ENCODE peak calls at places on chromosomes 5 and 9, in ten cellular contexts. Z, R, J, I, H, G, N, W, O and A are unnamed samples.

GRCh38 chr9:33794560-33794959 is 801 bp upstream of the PRSS3 start:
- DNase-seq in R (no peak), O (no peak), I (no peak), H (no peak), G (no peak), W (no peak), Z (no peak), J (no peak), N (no peak), A (no peak)

GRCh38 chr5:6705088-6705487 is 8.1 kb upstream of the TENT4A start:
- DNase-seq in J (no peak), R (no peak), N (no peak), H (no peak), G (no peak), I (no peak), Z (no peak), O (no peak), W (no peak), A (peak)

GRCh38 chr5:132498152-132498551 is 7.6 kb upstream of the IRF1 start:
- DNase-seq in Z (peak), O (no peak), N (no peak), W (no peak), I (peak), G (no peak), H (no peak), J (peak), R (no peak), A (peak)

GRCh38 chr5:34684281-34684979 is 28.3 kb downstream of the RAI14 start:
- DNase-seq in N (no peak), G (no peak), Z (no peak), H (no peak), R (no peak), W (no peak), J (no peak), O (peak), I (no peak), A (no peak)

GRCh38 chr9:4386819-4387218 is 87.0 kb upstream of the GLIS3 start:
- DNase-seq in J (no peak), Z (no peak), W (no peak), I (no peak), G (no peak), O (peak), H (no peak), N (no peak), R (no peak), A (no peak)

GRCh38 chr9:116482740-116483139 is 204.4 kb upstream of the TRIM32 start:
- DNase-seq in H (no peak), G (no peak), W (no peak), I (no peak), N (no peak), J (no peak), R (no peak), O (peak), Z (no peak), A (no peak)

GRCh38 chr5:33300209-33300742 is 140.5 kb upstream of the TARS1 start:
- DNase-seq in I (no peak), J (no peak), W (no peak), H (no peak), Z (no peak), N (no peak), R (no peak), O (no peak), G (no peak), A (no peak)

GRCh38 chr9:125550216-125550614 is 156.8 kb downstream of the MAPKAP1 start:
- DNase-seq in H (no peak), J (no peak), W (no peak), Z (no peak), I (no peak), N (no peak), G (no peak), O (no peak), R (no peak), A (no peak)

GRCh38 chr9:136848393-136849037 is 694 bp upstream of the PHPT1 start:
- DNase-seq in Z (no peak), N (peak), H (no peak), G (no peak), J (peak), R (peak), I (no peak), W (peak), O (peak), A (no peak)

GRCh38 chr5:98415663-98416062 is 357.8 kb upstream of the RGMB start:
- DNase-seq in J (no peak), O (no peak), N (no peak), G (no peak), H (no peak), I (no peak), R (no peak), Z (no peak), W (no peak), A (no peak)

GRCh38 chr9:124437086-124437485 is 13.2 kb upstream of the ADGRD2 start:
- DNase-seq in W (no peak), H (no peak), O (no peak), N (no peak), I (no peak), G (no peak), J (no peak), Z (peak), R (no peak), A (no peak)

GRCh38 chr5:177602458-177602830 is 2.5 kb downstream of the B4GALT7 start:
- DNase-seq in H (no peak), Z (no peak), W (no peak), R (no peak), O (no peak), G (no peak), J (no peak), I (no peak), N (no peak), A (no peak)

GRCh38 chr5:175684931-175685330 is 27.1 kb downstream of the HRH2 start:
- DNase-seq in R (no peak), O (no peak), I (no peak), W (no peak), N (no peak), J (no peak), G (no peak), Z (peak), H (no peak), A (no peak)

GRCh38 chr5:132807163-132807838 is 5.8 kb upstream of the SOWAHA start:
- DNase-seq in G (no peak), H (no peak), N (peak), O (peak), I (no peak), J (peak), W (no peak), R (no peak), Z (peak), A (no peak)

GRCh38 chr5:137209232-137209810 is 289.8 kb downstream of the SPOCK1 start:
- DNase-seq in I (no peak), W (no peak), N (no peak), J (no peak), O (no peak), G (no peak), R (no peak), Z (no peak), H (no peak), A (no peak)

GRCh38 chr5:84861306-84861705 is 476.6 kb upstream of the EDIL3 start:
- DNase-seq in G (no peak), J (no peak), O (no peak), R (no peak), W (no peak), Z (no peak), H (no peak), N (no peak), I (no peak), A (no peak)

GRCh38 chr5:177491429-177491945 is 5.9 kb downstream of the PDLIM7 start:
- DNase-seq in O (peak), H (no peak), Z (peak), G (no peak), W (peak), N (peak), J (no peak), R (no peak), I (no peak), A (no peak)

GRCh38 chr9:138010274-138010800 is 132.8 kb downstream of the CACNA1B start:
- DNase-seq in G (no peak), J (peak), N (no peak), R (no peak), I (no peak), H (no peak), Z (peak), W (peak), O (no peak), A (no peak)

GRCh38 chr9:98488578-98489312 is 220.0 kb downstream of the GABBR2 start:
- DNase-seq in O (peak), Z (no peak), N (no peak), G (no peak), H (no peak), W (no peak), R (no peak), J (no peak), I (no peak), A (no peak)

GRCh38 chr9:85248514-85249312 is 493.0 kb downstream of the AGTPBP1 start:
- DNase-seq in Z (no peak), N (no peak), I (no peak), J (no peak), O (no peak), R (no peak), H (no peak), W (no peak), G (no peak), A (no peak)

GRCh38 chr9:16563446-16563845 is 307.0 kb downstream of the BNC2 start:
- DNase-seq in I (no peak), G (no peak), H (no peak), O (no peak), J (no peak), R (no peak), N (no peak), Z (no peak), W (no peak), A (no peak)

GRCh38 chr5:175384724-175385552 is 59.0 kb downstream of the DRD1 start:
- DNase-seq in N (no peak), G (no peak), O (no peak), Z (no peak), J (no peak), W (no peak), I (no peak), R (no peak), H (no peak), A (no peak)

GRCh38 chr5:111384220-111384619 is 128.1 kb downstream of the STARD4 start:
- DNase-seq in J (no peak), R (no peak), N (no peak), Z (no peak), H (no peak), G (no peak), W (no peak), I (no peak), O (no peak), A (no peak)

GRCh38 chr5:111375645-111376044 is 136.7 kb downstream of the STARD4 start:
- DNase-seq in H (no peak), I (no peak), Z (no peak), J (no peak), R (no peak), N (no peak), G (no peak), W (no peak), O (no peak), A (no peak)

GRCh38 chr5:111374380-111374779 is 138.0 kb downstream of the STARD4 start:
- DNase-seq in O (no peak), R (no peak), Z (no peak), I (no peak), G (no peak), J (no peak), W (no peak), N (no peak), H (no peak), A (no peak)

GRCh38 chr5:111383288-111383970 is 128.9 kb downstream of the STARD4 start:
- DNase-seq in O (no peak), J (no peak), H (no peak), G (no peak), N (no peak), R (no peak), I (no peak), W (no peak), Z (no peak), A (no peak)

DNA sequence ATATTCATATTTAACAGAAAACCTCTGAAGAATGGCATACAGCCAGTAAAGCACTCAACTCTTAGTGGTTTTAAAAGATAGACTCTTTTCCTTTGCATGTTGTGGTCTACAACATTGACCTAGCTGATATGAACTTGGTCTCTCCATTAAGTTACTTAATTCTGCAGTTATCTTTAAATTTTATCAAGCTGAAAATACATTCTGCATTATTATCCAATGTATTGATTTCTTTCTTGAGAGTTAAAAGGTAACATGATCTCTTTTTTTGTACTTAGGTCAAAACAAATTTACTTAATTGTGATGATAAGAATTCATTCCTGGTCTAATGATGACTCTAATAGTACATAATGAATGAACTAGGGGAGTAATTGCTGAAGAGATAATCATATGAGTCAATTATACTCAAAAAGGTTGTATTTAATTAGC is 132.9 kb downstream of the STARD4 start:
- DNase-seq in W (no peak), J (no peak), G (no peak), H (no peak), I (no peak), O (no peak), R (no peak), N (no peak), Z (no peak), A (no peak)
- TF ChIP-seq POLR2AphosphoS5 in W (no peak), J (no peak), G (no peak), H (no peak), I (no peak), O (no peak), R (no peak), N (no peak), Z (no peak), A (no peak)

GRCh38 chr5:154202379-154203260 is 12.1 kb downstream of the GALNT10 start:
- DNase-seq in Z (no peak), R (no peak), I (no peak), H (no peak), J (peak), N (peak), G (no peak), O (peak), W (peak), A (no peak)
- H3K27ac ChIP-seq in Z (no peak), R (no peak), I (no peak), H (no peak), J (peak), N (no peak), G (peak), O (peak), W (peak), A (no peak)

GRCh38 chr5:231661-232060 is 13.5 kb downstream of the SDHA start:
- DNase-seq in Z (no peak), O (no peak), H (no peak), R (no peak), I (no peak), G (no peak), W (no peak), J (no peak), N (no peak), A (no peak)
- TF ChIP-seq CTCF in Z (no peak), O (no peak), H (no peak), R (no peak), I (no peak), G (no peak), W (no peak), J (no peak), N (no peak), A (no peak)

GRCh38 chr5:125480901-125481300 is 734.5 kb upstream of the ZNF608 start:
- DNase-seq in Z (no peak), G (no peak), O (no peak), J (no peak), H (no peak), R (no peak), N (no peak), I (no peak), W (no peak), A (no peak)
- TF ChIP-seq POLR2AphosphoS5 in Z (no peak), G (no peak), O (no peak), J (no peak), H (no peak), R (no peak), N (no peak), I (no peak), W (no peak), A (no peak)

GRCh38 chr9:112075009-112075378 is 100.1 kb downstream of the SUSD1 start:
- DNase-seq in O (no peak), W (no peak), Z (no peak), G (no peak), N (no peak), R (no peak), H (no peak), I (no peak), J (no peak), A (no peak)
- H3K27ac ChIP-seq in O (no peak), W (no peak), Z (peak), G (peak), N (peak), R (no peak), H (peak), I (no peak), J (peak), A (peak)